ENCODE peak calls at places on chromosome 21, in eight cellular contexts. O is adrenal gland, J is body of pancreas, W is heart right ventricle, N is prostate gland, L is brain microvascular endothelial cell, A is RWPE1, I is HepG2. C is an unnamed sample.

GRCh38 chr21:28294046-28294445 is 698.6 kb downstream of the LTN1 start:
- DNase-seq in O (no peak), J (no peak), W (no peak), N (no peak), L (no peak), A (peak; percentile 2), I (no peak), C (no peak)

GRCh38 chr21:36063375-36064084 is 3.2 kb upstream of the SETD4 start:
- DNase-seq in O (no peak), J (no peak), W (no peak), N (no peak), L (no peak), A (no peak), I (no peak), C (no peak)

GRCh38 chr21:41815652-41816582 is 49.1 kb upstream of the RIPK4 start:
- DNase-seq in O (peak; percentile 50), J (no peak), W (no peak), N (no peak), L (no peak), A (no peak), I (no peak), C (no peak)

GRCh38 chr21:42113926-42114409 is 42.9 kb downstream of the UMODL1 start:
- DNase-seq in O (peak; percentile 53), J (no peak), W (no peak), N (peak; percentile 53), L (no peak), A (peak; percentile 57), I (peak; percentile 72), C (no peak)

GRCh38 chr21:36610201-36610600 is 88.7 kb upstream of the SIM2 start:
- DNase-seq in O (no peak), J (no peak), W (no peak), N (no peak), L (peak; percentile 16), A (no peak), I (no peak), C (no peak)

GRCh38 chr21:34986561-34987533 is 62.3 kb downstream of the RUNX1 start:
- DNase-seq in O (no peak), J (peak; percentile 20), W (no peak), N (no peak), L (peak; percentile 91), A (no peak), I (peak; percentile 84), C (no peak)

GRCh38 chr21:29017639-29018237 is 1.4 kb downstream of the RWDD2B start:
- DNase-seq in O (no peak), J (no peak), W (no peak), N (no peak), L (no peak), A (no peak), I (no peak), C (no peak)

GRCh38 chr21:42080788-42081083 is 9.6 kb downstream of the UMODL1 start:
- DNase-seq in O (no peak), J (no peak), W (no peak), N (no peak), L (peak; percentile 68), A (peak; percentile 22), I (no peak), C (no peak)

GRCh38 chr21:46115441-46116188 is 17.7 kb downstream of the COL6A2 start:
- DNase-seq in O (peak; percentile 5), J (peak; percentile 1), W (peak; percentile 8), N (no peak), L (no peak), A (no peak), I (no peak), C (no peak)

GRCh38 chr21:40466893-40467483 is 380.0 kb downstream of the DSCAM start:
- DNase-seq in O (no peak), J (peak; percentile 17), W (no peak), N (peak; percentile 37), L (no peak), A (no peak), I (no peak), C (no peak)

GRCh38 chr21:46500224-46500861 is 41.7 kb downstream of the DIP2A start:
- DNase-seq in O (no peak), J (no peak), W (no peak), N (no peak), L (no peak), A (peak; percentile 22), I (peak; percentile 12), C (no peak)

GRCh38 chr21:25790122-25790951 is 55.6 kb downstream of the GABPA start:
- DNase-seq in O (peak; percentile 23), J (no peak), W (no peak), N (no peak), L (peak; percentile 18), A (peak; percentile 40), I (peak; percentile 19), C (no peak)

GRCh38 chr21:36323032-36323431 is 3.0 kb downstream of the MORC3 start:
- DNase-seq in O (no peak), J (no peak), W (no peak), N (no peak), L (no peak), A (no peak), I (no peak), C (no peak)

GRCh38 chr21:31915566-31915965 is 42.7 kb downstream of the HUNK start:
- DNase-seq in O (no peak), J (no peak), W (no peak), N (no peak), L (no peak), A (no peak), I (peak; percentile 52), C (no peak)

GRCh38 chr21:29130234-29130993 is at the start of gene MAP3K7CL:
- DNase-seq in O (no peak), J (peak; percentile 24), W (peak; percentile 23), N (no peak), L (peak; percentile 100), A (peak; percentile 30), I (no peak), C (no peak)

GRCh38 chr21:35026617-35027557 is 22.2 kb downstream of the RUNX1 start:
- DNase-seq in O (no peak), J (peak; percentile 38), W (peak; percentile 66), N (no peak), L (peak; percentile 62), A (no peak), I (peak; percentile 95), C (no peak)

GRCh38 chr21:29300547-29301138 is 1.9 kb downstream of the BACH1 start:
- DNase-seq in O (no peak), J (no peak), W (no peak), N (no peak), L (no peak), A (no peak), I (no peak), C (no peak)

GRCh38 chr21:29187939-29188338 is 57.5 kb downstream of the MAP3K7CL start:
- DNase-seq in O (peak; percentile 78), J (peak; percentile 61), W (no peak), N (peak; percentile 66), L (peak; percentile 87), A (peak; percentile 78), I (peak; percentile 66), C (no peak)

DNA sequence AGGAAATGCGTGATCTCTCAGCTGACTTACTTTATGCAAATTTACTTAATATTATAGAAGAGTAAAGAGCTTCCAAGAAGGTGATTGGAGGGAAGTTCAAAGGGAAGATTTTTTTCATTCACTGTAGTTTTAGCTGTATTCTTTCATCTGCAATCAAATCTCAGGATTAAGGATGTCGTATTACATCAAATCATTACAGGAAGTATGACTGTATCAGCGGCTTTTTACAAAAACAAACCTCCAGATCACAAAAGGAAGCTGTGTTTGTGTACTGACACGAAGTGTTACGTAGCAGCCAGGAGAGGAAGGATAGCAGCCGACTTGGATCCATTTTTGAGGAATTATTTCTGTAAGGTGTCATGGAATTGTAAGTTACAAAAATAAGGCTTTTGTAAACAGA is 49.6 kb downstream of the KCNJ15 start:
- DNase-seq in O (no peak), J (no peak), W (no peak), N (no peak), L (peak; percentile 85), A (no peak), I (no peak), C (no peak)
- H3K27ac ChIP-seq in O (no peak overlapping the region), J (no peak overlapping the region), W (peak overlapping the region; percentile 6), N (no peak overlapping the region), L (peak overlapping the region; percentile 99), A (no peak overlapping the region), I (no peak overlapping the region), C (no peak overlapping the region)

GRCh38 chr21:38830667-38831525 is 25.2 kb downstream of the ETS2 start:
- DNase-seq in O (no peak), J (no peak), W (no peak), N (no peak), L (no peak), A (no peak), I (no peak), C (no peak)
- H3K27ac ChIP-seq in O (no peak overlapping the region), J (no peak overlapping the region), W (peak overlapping the region; percentile 34), N (peak overlapping the region; percentile 1), L (peak overlapping the region; percentile 62), A (peak overlapping the region; percentile 79), I (peak overlapping the region; percentile 31), C (no peak overlapping the region)

GRCh38 chr21:38221594-38221993 is 35.2 kb upstream of the KCNJ15 start:
- DNase-seq in O (no peak), J (no peak), W (no peak), N (no peak), L (no peak), A (no peak), I (no peak), C (no peak)
- H3K27ac ChIP-seq in O (no peak overlapping the region), J (no peak overlapping the region), W (no peak overlapping the region), N (no peak overlapping the region), L (no peak overlapping the region), A (no peak overlapping the region), I (no peak overlapping the region), C (no peak overlapping the region)

GRCh38 chr21:45073301-45074047 is 906 bp upstream of the ADARB1 start:
- DNase-seq in O (no peak), J (peak; percentile 68), W (no peak), N (peak; percentile 55), L (peak; percentile 39), A (peak; percentile 59), I (peak; percentile 31), C (no peak)

GRCh38 chr21:45076245-45076661 is 1.9 kb downstream of the ADARB1 start:
- DNase-seq in O (no peak), J (no peak), W (no peak), N (no peak), L (peak; percentile 64), A (peak; percentile 15), I (peak; percentile 14), C (no peak)

GRCh38 chr21:45074048-45074817 is at the start of gene ADARB1:
- DNase-seq in O (peak; percentile 57), J (peak; percentile 68), W (peak; percentile 78), N (peak; percentile 44), L (peak; percentile 44), A (peak; percentile 75), I (peak; percentile 32), C (peak; percentile 33)

GRCh38 chr21:45074818-45075605 is 632 bp downstream of the ADARB1 start:
- DNase-seq in O (peak; percentile 35), J (peak; percentile 29), W (peak; percentile 42), N (no peak), L (no peak), A (peak; percentile 48), I (no peak), C (no peak)

DNA sequence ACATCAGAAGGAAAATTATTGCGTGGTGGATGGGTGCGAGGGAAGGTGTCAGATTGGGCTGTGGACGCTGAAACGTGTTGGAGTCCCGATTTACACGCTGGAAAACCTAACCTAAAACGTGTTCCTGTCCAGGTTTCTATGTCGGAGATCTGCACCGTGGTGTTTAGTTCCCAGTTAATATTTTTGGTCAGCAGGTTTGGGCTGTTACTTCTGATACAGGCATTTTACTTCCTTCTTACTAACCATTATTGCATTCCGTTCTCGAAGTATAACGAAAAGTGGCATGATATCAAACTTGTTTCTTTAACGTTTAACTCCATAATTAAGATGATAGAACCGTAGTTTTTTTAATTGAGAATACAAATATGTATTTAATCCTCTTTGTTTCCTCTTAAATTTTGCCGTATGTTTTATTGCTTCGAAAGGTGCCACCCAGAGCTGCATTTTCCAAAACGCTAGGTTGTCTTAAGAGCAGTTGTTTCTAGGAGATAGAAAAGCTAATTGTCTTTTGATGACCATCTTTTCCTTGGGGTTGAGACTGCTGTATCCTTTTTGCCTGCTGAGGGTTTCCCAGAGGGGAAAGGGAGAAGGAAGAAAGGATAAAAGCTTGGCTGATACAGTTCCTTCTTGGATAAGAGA is 1.3 kb downstream of the ADARB1 start:
- DNase-seq in O (no peak), J (no peak), W (no peak), N (no peak), L (peak; percentile 14), A (no peak), I (no peak), C (no peak)
- H3K27ac ChIP-seq in O (no peak overlapping the region), J (no peak overlapping the region), W (peak overlapping the region; percentile 75), N (peak overlapping the region; percentile 74), L (peak overlapping the region; percentile 62), A (peak overlapping the region; percentile 95), I (no peak overlapping the region), C (no peak overlapping the region)

C was measured in caudate nucleus.